ENCODE peak calls at places on chromosomes 12 and 14, in five cellular contexts. P is HCT116, K is SK-N-SH, X is K562, H is GM12878. O is an unnamed sample.

GRCh38 chr12:49293056-49293956 is 1.6 kb upstream of the PRPH start:
- DNase-seq in P (no peak), H (no peak), K (peak), X (no peak), O (no peak)

GRCh38 chr12:89857652-89858274 is 149.1 kb upstream of the ATP2B1 start:
- DNase-seq in H (no peak), P (no peak), K (no peak), X (no peak), O (no peak)

GRCh38 chr14:85438001-85438400 is 91.9 kb upstream of the FLRT2 start:
- DNase-seq in P (no peak), K (no peak), H (no peak), X (no peak), O (no peak)

GRCh38 chr12:4275869-4276253 is 2.3 kb downstream of the CCND2 start:
- DNase-seq in P (no peak), X (peak), K (no peak), H (no peak), O (no peak)

GRCh38 chr12:72139411-72139810 is 132.8 kb upstream of the TRHDE start:
- DNase-seq in P (no peak), K (no peak), X (no peak), H (no peak), O (no peak)

GRCh38 chr14:24057271-24057670 is 5.5 kb downstream of the CARMIL3 start:
- DNase-seq in H (no peak), P (no peak), X (no peak), K (peak), O (no peak)

GRCh38 chr12:131509706-131510105 is 201.2 kb upstream of the SFSWAP start:
- DNase-seq in P (no peak), H (no peak), X (no peak), K (no peak), O (no peak)

GRCh38 chr14:69008411-69008810 is 29.3 kb upstream of the ACTN1 start:
- DNase-seq in X (no peak), H (no peak), P (no peak), K (no peak), O (no peak)

GRCh38 chr12:67039995-67040860 is 228.9 kb upstream of the CAND1 start:
- DNase-seq in K (no peak), H (no peak), P (no peak), X (no peak), O (no peak)

GRCh38 chr12:112096667-112097066 is 11.9 kb downstream of the NAA25 start:
- DNase-seq in K (no peak), P (peak), X (peak), H (no peak), O (no peak)

GRCh38 chr12:52181757-52182156 is 10.1 kb downstream of the KRT80 start:
- DNase-seq in X (no peak), P (no peak), H (no peak), K (peak), O (no peak)

GRCh38 chr12:2443766-2444165 is 351.0 kb upstream of the FKBP4 start:
- DNase-seq in X (no peak), P (no peak), K (no peak), H (no peak), O (no peak)

GRCh38 chr12:29425722-29426121 is 44.8 kb upstream of the ERGIC2 start:
- DNase-seq in P (no peak), K (no peak), H (no peak), X (no peak), O (no peak)

DNA sequence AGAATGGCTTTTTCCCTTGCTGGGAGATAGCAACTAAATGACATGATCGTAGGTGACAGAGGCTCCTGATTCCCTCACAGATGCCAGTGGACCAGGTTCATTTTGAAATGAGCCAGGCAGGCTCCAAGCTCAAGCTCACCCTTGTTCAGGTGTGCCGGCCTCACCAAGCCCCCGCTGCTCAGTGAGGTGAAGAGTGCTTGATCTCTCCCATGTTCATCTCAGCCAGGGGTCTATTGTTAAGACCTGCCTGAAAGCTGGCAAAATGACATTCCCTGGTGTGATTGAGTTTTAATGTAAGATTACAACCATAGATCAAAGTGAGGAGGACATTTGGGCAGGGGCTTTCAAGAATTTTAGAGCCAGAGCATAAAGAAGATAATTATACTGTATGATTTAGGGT is 497.9 kb downstream of the EGLN3 start:
- DNase-seq in P (no peak), H (no peak), K (no peak), X (no peak), O (no peak)
- TF ChIP-seq JUND in P (no peak), H (no peak), K (no peak), X (no peak), O (no peak)

GRCh38 chr12:57216931-57217871 is 607 bp downstream of the NXPH4 start:
- DNase-seq in P (no peak), X (no peak), K (peak), H (no peak), O (no peak)
- TF ChIP-seq JUND in P (no peak), X (no peak), K (no peak), H (no peak), O (no peak)

GRCh38 chr12:94570161-94570560 is 80.2 kb downstream of the TMCC3 start:
- DNase-seq in P (peak), X (no peak), K (no peak), H (no peak), O (no peak)
- TF ChIP-seq JUND in P (peak), X (no peak), K (peak), H (no peak), O (no peak)

GRCh38 chr12:65306229-65306602 is 27.7 kb downstream of the MSRB3 start:
- DNase-seq in X (no peak), P (no peak), H (no peak), K (no peak), O (no peak)

GRCh38 chr12:65311260-65311659 is 32.8 kb downstream of the MSRB3 start:
- DNase-seq in K (no peak), P (no peak), H (no peak), X (no peak), O (no peak)

GRCh38 chr12:65306603-65307501 is 28.4 kb downstream of the MSRB3 start:
- DNase-seq in K (peak), P (peak), H (no peak), X (peak), O (no peak)

GRCh38 chr12:65308001-65308400 is 29.5 kb downstream of the MSRB3 start:
- DNase-seq in K (no peak), H (no peak), X (no peak), P (no peak), O (no peak)

DNA sequence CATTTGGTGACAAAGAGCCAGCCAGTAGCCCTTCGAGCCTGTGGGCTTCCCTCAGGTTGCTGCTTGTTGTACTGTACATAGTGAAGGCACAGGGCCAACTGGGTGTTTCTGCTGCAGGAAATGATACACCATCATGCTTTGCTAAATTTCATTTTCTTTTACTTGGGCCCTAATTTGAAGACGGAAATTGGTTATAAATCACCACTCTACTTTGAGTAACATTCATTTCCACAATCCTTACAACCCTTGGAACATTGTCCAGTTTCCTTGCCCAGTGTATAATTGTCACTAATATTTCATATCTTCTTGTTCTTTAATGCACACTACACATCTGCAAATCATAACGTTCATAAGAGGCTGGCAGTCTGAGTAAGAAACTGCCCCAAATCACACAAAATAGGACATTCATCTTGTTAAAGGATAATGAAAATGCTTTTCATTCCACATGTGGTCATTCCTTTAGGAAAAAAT is 30.2 kb downstream of the MSRB3 start:
- DNase-seq in X (no peak), P (no peak), K (no peak), H (no peak), O (no peak)
- TF ChIP-seq JUND in X (no peak), P (no peak), K (peak), H (no peak), O (no peak)

GRCh38 chr12:23564454-23564853 is 385.0 kb downstream of the SOX5 start:
- DNase-seq in H (no peak), P (no peak), K (no peak), X (no peak), O (no peak)
- TF ChIP-seq JUND in H (no peak), P (no peak), K (no peak), X (no peak), O (no peak)

DNA sequence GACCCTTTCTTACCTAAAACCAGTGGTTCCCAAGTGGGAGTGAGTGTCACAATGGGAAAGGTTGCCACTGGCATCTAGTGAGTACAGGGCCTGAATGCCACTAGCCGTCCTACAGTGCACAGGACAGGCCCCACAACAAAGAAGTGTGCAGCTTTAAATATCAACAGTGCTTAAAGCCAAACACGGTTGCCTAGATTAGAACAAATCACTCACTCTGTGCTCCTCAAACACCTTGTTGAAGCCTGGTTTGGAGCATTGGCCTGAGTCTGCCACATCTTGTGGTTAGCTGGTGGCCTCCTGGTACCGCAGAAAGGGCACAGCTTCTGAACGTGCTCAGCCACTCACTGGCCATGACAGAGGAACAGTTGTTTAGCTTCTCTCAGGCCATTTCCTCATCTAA is 7.5 kb upstream of the VASH1 start:
- DNase-seq in H (no peak), P (no peak), X (no peak), K (peak), O (no peak)
- TF ChIP-seq JUND in H (no peak), P (no peak), X (no peak), K (no peak), O (no peak)

GRCh38 chr12:96257550-96258392 is 63.6 kb downstream of the ELK3 start:
- DNase-seq in K (no peak), X (no peak), P (no peak), H (no peak), O (peak)
- TF ChIP-seq JUND in K (no peak), X (no peak), P (no peak), H (no peak), O (no peak)

DNA sequence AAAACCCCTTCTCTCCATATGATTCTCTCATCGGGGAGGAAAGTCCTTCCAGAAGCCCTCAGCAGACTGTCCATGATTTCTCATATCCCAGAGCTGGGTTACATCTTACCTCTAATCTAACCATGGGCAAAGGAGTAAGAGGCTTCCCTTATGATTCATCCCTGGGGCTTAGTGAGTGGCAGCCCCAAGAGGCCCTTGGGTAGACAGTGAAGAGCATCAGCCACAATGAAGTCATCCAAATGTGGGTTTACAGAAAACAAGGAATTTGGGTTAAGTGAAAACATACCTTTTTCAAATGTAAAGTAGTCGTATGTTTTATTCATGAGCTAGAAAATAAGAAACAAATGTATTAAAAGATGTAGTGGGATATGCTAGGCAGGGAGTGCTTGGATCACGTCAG is 54.1 kb upstream of the ELK3 start:
- DNase-seq in X (no peak), P (no peak), K (no peak), H (no peak), O (no peak)
- TF ChIP-seq JUND in X (no peak), P (no peak), K (peak), H (no peak), O (no peak)

O was measured in T47D.